ENCODE peak calls at places on chromosome 7, in four cellular contexts. C is ELR; A is left colon; B is stimulated activated naive CD8-positive, alpha-beta T cell treated with anti-CD3 and anti-CD28 coated beads, Interleukin-15, Interleukin-2, amounts not matched to agents 100 U/mL and 50 U/mL, for 24 hours. N is an unnamed sample.

GRCh38 chr7:70494977-70495376 is 637.0 kb upstream of the GALNT17 start:
- DNase-seq in A (no peak), B (no peak), C (no peak), N (no peak)

GRCh38 chr7:157896774-157897555 is 560.2 kb downstream of the DNAJB6 start:
- DNase-seq in C (no peak), A (no peak), B (no peak), N (no peak)

GRCh38 chr7:44791278-44792219 is 4.9 kb upstream of the PPIA start:
- DNase-seq in A (no peak), B (no peak), C (peak), N (no peak)

GRCh38 chr7:37942934-37943610 is 22.6 kb downstream of the EPDR1 start:
- DNase-seq in A (peak), B (no peak), C (no peak), N (peak)

GRCh38 chr7:99459087-99459486 is 6.9 kb downstream of the ATP5MF start:
- DNase-seq in B (no peak), A (no peak), C (peak), N (peak)

GRCh38 chr7:4937411-4937810 is 21.6 kb downstream of the MMD2 start:
- DNase-seq in B (no peak), C (no peak), A (no peak), N (no peak)

GRCh38 chr7:37635368-37635767 is 48.2 kb upstream of the GPR141 start:
- DNase-seq in B (no peak), A (no peak), C (no peak), N (no peak)

GRCh38 chr7:149791411-149792219 is 18.2 kb upstream of the ZNF467 start:
- DNase-seq in A (no peak), B (no peak), C (no peak), N (no peak)

GRCh38 chr7:154912921-154913644 is 89.8 kb downstream of the PAXIP1 start:
- DNase-seq in C (no peak), B (no peak), A (no peak), N (no peak)

GRCh38 chr7:74665296-74665938 is 7.9 kb downstream of the GTF2I start:
- DNase-seq in B (no peak), C (no peak), A (no peak), N (peak)

GRCh38 chr7:131040467-131040932 is 287.2 kb upstream of the MKLN1 start:
- DNase-seq in A (peak), C (peak), B (peak), N (no peak)